ENCODE peak calls at places on chromosome X, in six cellular contexts. E is HepG2, N is GM12878, D is H1, T is K562, I is WTC11. O is an unnamed sample.

GRCh38 chrX:134601240-134601639 is 57.0 kb downstream of the PLAC1 start:
- DNase-seq in E (no peak), I (no peak), D (no peak), N (no peak), T (no peak), O (no peak)

GRCh38 chrX:11465648-11466411 is 172.6 kb downstream of the AMELX start:
- DNase-seq in T (no peak), I (no peak), E (no peak), D (no peak), N (no peak), O (no peak)

GRCh38 chrX:24485976-24486680 is 21.0 kb downstream of the PDK3 start:
- DNase-seq in I (no peak), D (no peak), N (no peak), T (no peak), E (peak), O (no peak)

GRCh38 chrX:3811331-3812311 is 98.2 kb upstream of the PRKX start:
- DNase-seq in T (peak), D (no peak), N (peak), E (peak), I (no peak), O (peak)

GRCh38 chrX:77451041-77451440 is 3.9 kb downstream of the FGF16 start:
- DNase-seq in T (no peak), D (no peak), I (no peak), N (no peak), E (no peak), O (no peak)

GRCh38 chrX:18146954-18147353 is 73.7 kb downstream of the BEND2 start:
- DNase-seq in I (peak), N (no peak), D (peak), T (peak), E (peak), O (peak)

GRCh38 chrX:17040711-17041110 is 94.3 kb downstream of the REPS2 start:
- DNase-seq in N (no peak), T (no peak), D (no peak), I (no peak), E (no peak), O (no peak)

GRCh38 chrX:46713672-46714487 is 45.0 kb downstream of the SLC9A7 start:
- DNase-seq in E (no peak), T (no peak), N (peak), I (no peak), D (no peak), O (no peak)

GRCh38 chrX:81120936-81121351 is 80.8 kb downstream of the HMGN5 start:
- DNase-seq in T (peak), N (peak), D (peak), E (peak), I (peak), O (peak)

GRCh38 chrX:10177004-10177396 is 20.2 kb downstream of the CLCN4 start:
- DNase-seq in I (no peak), D (no peak), N (no peak), E (no peak), T (no peak), O (no peak)
- TF ChIP-seq CREB1 in I (no peak), D (no peak), N (no peak), E (no peak), T (no peak), O (no peak)

GRCh38 chrX:105282077-105282476 is 61.6 kb upstream of the TEX13A start:
- DNase-seq in T (no peak), I (no peak), E (no peak), N (no peak), D (no peak), O (no peak)
- TF ChIP-seq CREB1 in T (no peak), I (no peak), E (no peak), N (no peak), D (no peak), O (no peak)

DNA sequence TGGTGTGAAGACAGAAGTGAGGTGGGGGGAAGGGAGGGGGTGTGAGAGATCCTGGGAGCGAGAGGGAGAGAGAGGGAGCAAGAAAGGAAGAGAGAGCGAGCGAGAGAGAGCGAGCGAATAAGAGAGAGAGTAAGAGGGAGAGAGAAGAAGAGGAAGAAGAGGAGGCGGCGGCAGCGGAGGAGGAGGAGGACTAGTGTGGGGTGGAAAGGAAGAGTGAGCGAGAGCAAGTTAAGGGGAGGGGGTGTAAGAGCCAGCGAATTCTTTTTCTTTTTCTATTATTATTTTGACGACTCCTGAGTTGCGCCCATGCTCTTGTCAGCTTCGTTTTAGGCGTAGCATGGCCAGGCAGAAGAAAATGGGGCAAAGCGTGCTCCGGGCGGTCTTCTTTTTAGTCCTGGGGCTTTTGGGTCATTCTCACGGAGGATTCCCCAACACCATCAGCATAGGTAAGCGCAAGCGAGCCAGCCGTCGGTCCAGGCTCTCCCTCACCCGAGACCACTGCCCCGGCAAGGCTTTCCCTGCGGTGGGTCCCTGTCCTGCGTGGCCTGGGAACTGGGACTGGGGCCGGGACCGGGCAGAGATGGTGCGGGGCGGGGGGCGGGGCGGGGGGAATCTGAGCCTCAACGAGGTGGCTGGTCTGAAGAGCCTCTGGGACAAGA is at the start of gene GRIA3:
- DNase-seq in D (peak), T (no peak), N (no peak), E (no peak), I (no peak), O (peak)
- TF ChIP-seq CREB1 in D (no peak), T (no peak), N (no peak), E (no peak), I (no peak), O (no peak)

DNA sequence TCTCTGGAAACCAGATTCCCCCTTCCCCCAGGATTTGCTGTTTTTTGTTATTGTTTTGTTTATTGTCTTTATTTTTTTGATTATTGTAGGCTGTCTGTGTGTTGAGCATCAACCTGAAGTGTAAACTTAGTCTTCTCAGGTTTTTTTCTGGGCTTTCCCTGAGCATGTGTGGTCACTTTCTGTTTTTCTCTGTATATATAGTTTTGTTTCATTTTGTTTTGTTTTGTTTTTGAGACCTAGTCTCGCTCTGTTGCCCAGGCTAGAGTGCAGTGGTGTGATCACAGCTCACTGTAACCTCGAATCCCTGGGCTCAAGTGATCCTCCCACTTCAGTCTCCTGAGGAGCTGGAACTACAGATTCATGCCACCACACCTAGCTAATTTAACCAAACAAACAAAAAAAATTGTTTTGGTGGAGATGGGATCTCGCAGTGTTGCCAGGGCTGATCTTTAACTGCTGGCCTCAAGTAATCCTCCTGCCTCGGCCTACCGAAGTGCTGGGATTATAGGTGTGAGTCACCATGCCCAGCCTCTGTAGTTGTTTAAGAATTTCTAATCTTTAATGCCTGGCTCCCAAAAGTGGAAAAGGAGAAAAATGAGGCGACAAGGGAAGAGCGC is 9.1 kb downstream of the IL13RA1 start:
- DNase-seq in D (no peak), T (no peak), E (no peak), N (no peak), I (no peak), O (no peak)
- TF ChIP-seq CREB1 in D (no peak), T (no peak), E (no peak), N (no peak), I (no peak), O (no peak)

GRCh38 chrX:136847874-136848273 is 32.7 kb downstream of the RBMX start:
- DNase-seq in N (no peak), D (no peak), I (no peak), E (no peak), T (peak), O (no peak)
- TF ChIP-seq CREB1 in N (no peak), D (no peak), I (no peak), E (no peak), T (no peak), O (no peak)

DNA sequence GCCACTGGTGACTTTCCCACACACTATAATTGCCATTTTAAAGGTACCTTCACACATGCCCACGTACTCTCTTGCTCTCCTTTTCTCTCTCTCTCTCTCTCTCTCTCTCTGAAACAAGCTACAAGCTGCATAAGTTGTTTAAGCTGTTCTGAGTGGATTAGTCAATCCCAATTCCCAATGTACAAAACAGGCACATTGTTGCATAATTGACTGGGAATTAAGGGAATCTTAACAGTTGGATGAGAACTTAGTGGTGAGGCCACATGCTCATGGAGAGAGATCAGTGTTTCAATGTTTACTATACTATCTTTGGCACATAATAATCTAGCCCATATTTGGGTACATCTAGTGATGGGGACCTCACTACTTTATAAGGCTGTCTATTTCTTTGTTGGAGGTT is 123.3 kb downstream of the ARHGEF9 start:
- DNase-seq in N (no peak), T (no peak), I (no peak), D (no peak), E (no peak), O (no peak)
- TF ChIP-seq CREB1 in N (no peak), T (no peak), I (no peak), D (no peak), E (no peak), O (no peak)

GRCh38 chrX:140053841-140054240 is 88.5 kb upstream of the CXorf66 start:
- DNase-seq in D (no peak), N (no peak), I (peak), E (no peak), T (no peak), O (peak)

GRCh38 chrX:140057001-140057411 is 91.7 kb upstream of the CXorf66 start:
- DNase-seq in T (peak), E (peak), N (peak), I (peak), D (peak), O (peak)
- TF ChIP-seq CREB1 in T (no peak), E (no peak), N (no peak), I (no peak), D (no peak), O (no peak)

GRCh38 chrX:55132416-55132815 is 43.6 kb downstream of the PAGE2 start:
- DNase-seq in N (no peak), D (no peak), T (no peak), E (no peak), I (no peak), O (no peak)

DNA sequence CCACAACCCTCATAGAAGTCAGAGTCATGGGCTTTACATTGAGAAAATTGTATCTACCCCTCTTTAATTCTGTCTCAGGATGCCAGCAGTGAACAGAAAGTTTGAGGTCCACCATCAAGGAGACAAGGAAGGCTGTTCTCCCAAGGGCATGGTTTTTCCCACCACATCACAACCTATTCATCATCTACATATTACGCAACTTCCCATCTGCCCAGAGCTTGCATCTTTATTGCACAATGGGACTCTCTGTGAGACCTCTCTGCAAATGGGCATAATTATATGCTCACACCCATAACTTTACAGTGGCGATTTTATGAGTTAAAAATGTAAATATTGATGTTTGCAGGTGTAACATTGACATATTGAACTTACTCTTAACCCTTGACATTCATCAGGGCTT is 38.9 kb downstream of the PAGE2 start:
- DNase-seq in N (no peak), E (no peak), D (no peak), I (no peak), T (no peak), O (no peak)
- TF ChIP-seq CREB1 in N (no peak), E (no peak), D (no peak), I (no peak), T (no peak), O (no peak)

GRCh38 chrX:30657542-30658238 is 4.5 kb downstream of the GK start:
- DNase-seq in E (no peak), D (no peak), N (no peak), T (no peak), I (no peak), O (no peak)
- TF ChIP-seq CREB1 in E (no peak), D (no peak), N (no peak), T (no peak), I (no peak), O (no peak)